ENCODE peak calls at places on chromosomes 11 and 22, in four cellular contexts. One of them, this sample, is unnamed.
A peak's percentile ranks its signal among the peaks of the same experiment; 100 is the strongest.

GRCh38 chr11:19597876-19598275 is 114.8 kb upstream of the NAV2 start:
- DNase-seq in HCT116: no peak
- DNase-seq in IMR-90: no peak
- DNase-seq in naive thymus-derived CD4-positive, alpha-beta T cell: no peak
- DNase-seq in this sample: peak; percentile 46

GRCh38 chr11:43925063-43925931 is 17.1 kb upstream of the C11orf96 start:
- DNase-seq in HCT116: no peak
- DNase-seq in IMR-90: peak; percentile 34
- DNase-seq in naive thymus-derived CD4-positive, alpha-beta T cell: no peak
- DNase-seq in this sample: peak; percentile 31

GRCh38 chr11:85318573-85318972 is 308.6 kb downstream of the DLG2 start:
- DNase-seq in HCT116: no peak
- DNase-seq in IMR-90: no peak
- DNase-seq in naive thymus-derived CD4-positive, alpha-beta T cell: no peak
- DNase-seq in this sample: no peak

GRCh38 chr11:62501432-62501891 is 45.1 kb downstream of the AHNAK start:
- DNase-seq in HCT116: no peak
- DNase-seq in IMR-90: peak; percentile 26
- DNase-seq in naive thymus-derived CD4-positive, alpha-beta T cell: no peak
- DNase-seq in this sample: no peak

GRCh38 chr11:47689480-47689879 is 25.7 kb downstream of the AGBL2 start:
- DNase-seq in HCT116: no peak
- DNase-seq in IMR-90: no peak
- DNase-seq in naive thymus-derived CD4-positive, alpha-beta T cell: no peak
- DNase-seq in this sample: no peak

GRCh38 chr22:35315855-35316745 is 16.4 kb downstream of the TOM1 start:
- DNase-seq in HCT116: no peak
- DNase-seq in IMR-90: no peak
- DNase-seq in naive thymus-derived CD4-positive, alpha-beta T cell: no peak
- DNase-seq in this sample: no peak

GRCh38 chr11:126348806-126349582 is 6.5 kb upstream of the ST3GAL4 start:
- DNase-seq in HCT116: no peak
- DNase-seq in IMR-90: peak; percentile 36
- DNase-seq in naive thymus-derived CD4-positive, alpha-beta T cell: no peak
- DNase-seq in this sample: no peak

GRCh38 chr22:35330258-35330861 is 30.7 kb downstream of the TOM1 start:
- DNase-seq in HCT116: no peak
- DNase-seq in IMR-90: peak; percentile 86
- DNase-seq in naive thymus-derived CD4-positive, alpha-beta T cell: peak; percentile 33
- DNase-seq in this sample: no peak

GRCh38 chr11:19934828-19935259 is 222.2 kb downstream of the NAV2 start:
- DNase-seq in HCT116: no peak
- DNase-seq in IMR-90: peak; percentile 89
- DNase-seq in naive thymus-derived CD4-positive, alpha-beta T cell: no peak
- DNase-seq in this sample: no peak

GRCh38 chr11:10208045-10208674 is 85.9 kb downstream of the SBF2 start:
- DNase-seq in HCT116: peak; percentile 58
- DNase-seq in IMR-90: peak; percentile 64
- DNase-seq in naive thymus-derived CD4-positive, alpha-beta T cell: peak; percentile 18
- DNase-seq in this sample: peak; percentile 46

GRCh38 chr22:44046485-44047141 is 22.5 kb downstream of the PARVB start:
- DNase-seq in HCT116: no peak
- DNase-seq in IMR-90: no peak
- DNase-seq in naive thymus-derived CD4-positive, alpha-beta T cell: no peak
- DNase-seq in this sample: no peak

GRCh38 chr11:13721760-13722159 is 53.3 kb downstream of the FAR1 start:
- DNase-seq in HCT116: no peak
- DNase-seq in IMR-90: no peak
- DNase-seq in naive thymus-derived CD4-positive, alpha-beta T cell: no peak
- DNase-seq in this sample: no peak

GRCh38 chr11:128026596-128026995 is 560.8 kb downstream of the ETS1 start:
- DNase-seq in HCT116: no peak
- DNase-seq in IMR-90: peak; percentile 98
- DNase-seq in naive thymus-derived CD4-positive, alpha-beta T cell: no peak
- DNase-seq in this sample: no peak

GRCh38 chr22:47043835-47044721 is 281.6 kb downstream of the TBC1D22A start:
- DNase-seq in HCT116: no peak
- DNase-seq in IMR-90: peak; percentile 54
- DNase-seq in naive thymus-derived CD4-positive, alpha-beta T cell: no peak
- DNase-seq in this sample: peak; percentile 89

GRCh38 chr11:114892381-114893197 is 214.3 kb downstream of the NXPE2 start:
- DNase-seq in HCT116: no peak
- DNase-seq in IMR-90: no peak
- DNase-seq in naive thymus-derived CD4-positive, alpha-beta T cell: no peak
- DNase-seq in this sample: peak; percentile 37

GRCh38 chr11:33334627-33335026 is 77.4 kb downstream of the HIPK3 start:
- DNase-seq in HCT116: no peak
- DNase-seq in IMR-90: no peak
- DNase-seq in naive thymus-derived CD4-positive, alpha-beta T cell: no peak
- DNase-seq in this sample: no peak

GRCh38 chr11:35614949-35615569 is 3.2 kb upstream of the FJX1 start:
- DNase-seq in HCT116: no peak
- DNase-seq in IMR-90: no peak
- DNase-seq in naive thymus-derived CD4-positive, alpha-beta T cell: no peak
- DNase-seq in this sample: no peak

GRCh38 chr11:109960831-109961230 is 132.4 kb upstream of the ZC3H12C start:
- DNase-seq in HCT116: no peak
- DNase-seq in IMR-90: peak; percentile 79
- DNase-seq in naive thymus-derived CD4-positive, alpha-beta T cell: no peak
- DNase-seq in this sample: peak; percentile 8

GRCh38 chr11:62654297-62654696 is 1.2 kb upstream of the INTS5 start:
- DNase-seq in HCT116: no peak
- DNase-seq in IMR-90: no peak
- DNase-seq in naive thymus-derived CD4-positive, alpha-beta T cell: no peak
- DNase-seq in this sample: no peak

GRCh38 chr22:20577549-20577975 is 70.2 kb downstream of the MED15 start:
- DNase-seq in HCT116: no peak
- DNase-seq in IMR-90: no peak
- DNase-seq in naive thymus-derived CD4-positive, alpha-beta T cell: no peak
- DNase-seq in this sample: no peak

GRCh38 chr11:12094872-12095800 is 15.3 kb upstream of the MICAL2 start:
- DNase-seq in HCT116: no peak
- DNase-seq in IMR-90: no peak
- DNase-seq in naive thymus-derived CD4-positive, alpha-beta T cell: no peak
- DNase-seq in this sample: no peak

GRCh38 chr11:96054870-96055705 is 131.2 kb upstream of the MTMR2 start:
- DNase-seq in HCT116: peak; percentile 27
- DNase-seq in IMR-90: peak; percentile 64
- DNase-seq in naive thymus-derived CD4-positive, alpha-beta T cell: no peak
- DNase-seq in this sample: peak; percentile 23

GRCh38 chr11:124867700-124868099 is 2.5 kb downstream of the ROBO3 start:
- DNase-seq in HCT116: peak; percentile 13
- DNase-seq in IMR-90: peak; percentile 32
- DNase-seq in naive thymus-derived CD4-positive, alpha-beta T cell: no peak
- DNase-seq in this sample: peak; percentile 83

GRCh38 chr11:124869856-124870387 is 4.7 kb downstream of the ROBO3 start:
- DNase-seq in HCT116: no peak
- DNase-seq in IMR-90: no peak
- DNase-seq in naive thymus-derived CD4-positive, alpha-beta T cell: no peak
- DNase-seq in this sample: peak; percentile 20

GRCh38 chr11:124869331-124869730 is 4.1 kb downstream of the ROBO3 start:
- DNase-seq in HCT116: no peak
- DNase-seq in IMR-90: no peak
- DNase-seq in naive thymus-derived CD4-positive, alpha-beta T cell: no peak
- DNase-seq in this sample: no peak

GRCh38 chr11:124870430-124870829 is 5.2 kb downstream of the ROBO3 start:
- DNase-seq in HCT116: no peak
- DNase-seq in IMR-90: no peak
- DNase-seq in naive thymus-derived CD4-positive, alpha-beta T cell: no peak
- DNase-seq in this sample: peak; percentile 11

DNA sequence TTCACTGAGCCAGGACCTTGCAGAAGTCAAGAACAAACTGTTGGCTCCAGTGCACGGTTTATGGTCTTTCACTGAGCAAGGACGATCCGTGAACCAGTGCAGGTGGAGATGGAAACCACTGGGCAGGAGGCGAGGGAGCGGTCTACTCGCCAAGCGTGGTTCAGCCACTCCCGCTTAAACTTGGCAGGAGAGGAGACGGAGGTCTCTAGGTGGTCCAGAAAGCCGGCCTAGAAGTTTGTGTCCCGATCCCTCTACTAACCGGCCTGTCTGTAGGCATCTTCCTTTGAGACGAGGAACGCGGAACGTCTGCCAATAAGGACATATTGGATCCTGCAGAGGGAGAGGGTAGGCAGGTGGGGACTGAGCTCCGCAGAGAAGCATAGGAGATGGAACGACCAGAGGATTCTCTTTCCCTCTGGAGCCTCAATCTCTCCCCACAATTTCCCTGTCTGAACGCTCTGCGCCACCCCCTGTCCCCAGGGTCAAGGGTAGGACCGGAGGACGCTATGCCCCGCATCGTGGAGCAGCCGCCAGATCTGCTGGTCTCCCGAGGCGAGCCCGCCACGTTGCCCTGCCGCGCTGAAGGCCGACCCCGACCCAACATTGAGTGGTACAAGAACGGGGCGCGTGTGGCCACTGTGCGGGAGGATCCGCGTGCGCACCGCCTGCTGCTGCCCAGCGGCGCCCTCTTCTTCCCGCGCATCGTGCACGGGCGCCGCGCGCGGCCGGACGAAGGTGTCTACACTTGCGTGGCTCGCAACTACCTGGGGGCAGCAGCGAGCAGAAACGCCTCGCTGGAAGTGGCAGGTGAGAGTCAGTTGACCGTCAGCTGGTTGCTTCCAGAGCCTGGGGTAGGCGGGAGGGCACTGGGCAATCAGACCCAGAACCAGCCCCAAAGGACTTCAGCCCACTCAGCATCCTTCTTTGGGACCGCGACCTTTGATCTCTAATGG is 3.4 kb downstream of the ROBO3 start:
- DNase-seq in HCT116: no peak
- DNase-seq in IMR-90: no peak
- DNase-seq in naive thymus-derived CD4-positive, alpha-beta T cell: no peak
- DNase-seq in this sample: peak; percentile 71
- H3K27me3 ChIP-seq in HCT116: peaks cover 29% of the 10 kb centered on the region
- H3K27me3 ChIP-seq in IMR-90: peaks cover 94% of the 10 kb centered on the region
- H3K27me3 ChIP-seq in naive thymus-derived CD4-positive, alpha-beta T cell: peaks cover 60% of the 10 kb centered on the region
- H3K27me3 ChIP-seq in this sample: peaks cover 100% of the 10 kb centered on the region

GRCh38 chr11:93775289-93775688 is 8.8 kb upstream of the MED17 start:
- DNase-seq in HCT116: peak; percentile 18
- DNase-seq in IMR-90: no peak
- DNase-seq in naive thymus-derived CD4-positive, alpha-beta T cell: no peak
- DNase-seq in this sample: peak; percentile 66

GRCh38 chr11:93773601-93774200 is 10.4 kb upstream of the MED17 start:
- DNase-seq in HCT116: no peak
- DNase-seq in IMR-90: no peak
- DNase-seq in naive thymus-derived CD4-positive, alpha-beta T cell: no peak
- DNase-seq in this sample: peak; percentile 21

GRCh38 chr11:93770160-93770559 is 13.9 kb upstream of the MED17 start:
- DNase-seq in HCT116: no peak
- DNase-seq in IMR-90: no peak
- DNase-seq in naive thymus-derived CD4-positive, alpha-beta T cell: no peak
- DNase-seq in this sample: no peak

GRCh38 chr11:93772123-93772522 is 12.0 kb upstream of the MED17 start:
- DNase-seq in HCT116: no peak
- DNase-seq in IMR-90: peak; percentile 32
- DNase-seq in naive thymus-derived CD4-positive, alpha-beta T cell: no peak
- DNase-seq in this sample: no peak

DNA sequence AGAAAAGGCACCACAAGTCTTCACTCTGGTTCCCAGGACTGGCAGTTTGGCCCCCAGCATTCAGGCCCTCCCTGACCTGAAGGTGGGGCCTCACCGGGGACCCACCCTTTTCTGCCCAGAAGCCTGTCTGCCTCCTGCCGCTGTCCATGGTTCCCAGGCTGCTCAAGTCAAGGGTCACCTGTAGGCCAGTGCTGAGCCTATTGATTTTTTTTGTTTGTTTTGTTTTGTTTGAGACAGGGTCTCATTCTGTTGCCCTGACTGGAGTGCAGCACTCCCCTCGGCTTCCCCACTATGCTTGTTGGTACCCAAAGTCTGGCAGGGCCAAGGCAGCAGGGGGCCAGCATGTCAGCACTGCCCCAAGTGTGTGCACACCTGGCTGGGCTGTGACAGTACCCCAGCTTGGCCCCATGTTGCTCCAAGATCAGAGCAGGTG is 11.0 kb upstream of the MED17 start:
- DNase-seq in HCT116: no peak
- DNase-seq in IMR-90: no peak
- DNase-seq in naive thymus-derived CD4-positive, alpha-beta T cell: no peak
- DNase-seq in this sample: peak; percentile 32
- H3K36me3 ChIP-seq in HCT116: no peaks in the 10 kb centered on the region
- H3K36me3 ChIP-seq in IMR-90: no peaks in the 10 kb centered on the region
- H3K36me3 ChIP-seq in naive thymus-derived CD4-positive, alpha-beta T cell: no peaks in the 10 kb centered on the region
- H3K36me3 ChIP-seq in this sample: no peaks in the 10 kb centered on the region

GRCh38 chr11:2645779-2646118 is 54.0 kb downstream of the KCNQ1OT1 start:
- DNase-seq in HCT116: no peak
- DNase-seq in IMR-90: no peak
- DNase-seq in naive thymus-derived CD4-positive, alpha-beta T cell: no peak
- DNase-seq in this sample: peak; percentile 11
- H3K27me3 ChIP-seq in HCT116: no peaks in the 10 kb centered on the region
- H3K27me3 ChIP-seq in IMR-90: no peaks in the 10 kb centered on the region
- H3K27me3 ChIP-seq in naive thymus-derived CD4-positive, alpha-beta T cell: no peaks in the 10 kb centered on the region
- H3K27me3 ChIP-seq in this sample: peaks cover 5% of the 10 kb centered on the region

GRCh38 chr11:131370090-131370751 is at the start of gene NTM:
- DNase-seq in HCT116: no peak
- DNase-seq in IMR-90: peak; percentile 7
- DNase-seq in naive thymus-derived CD4-positive, alpha-beta T cell: no peak
- DNase-seq in this sample: no peak
- H3K36me3 ChIP-seq in HCT116: no peaks in the 10 kb centered on the region
- H3K36me3 ChIP-seq in IMR-90: no peaks in the 10 kb centered on the region
- H3K36me3 ChIP-seq in naive thymus-derived CD4-positive, alpha-beta T cell: no peaks in the 10 kb centered on the region
- H3K36me3 ChIP-seq in this sample: no peaks in the 10 kb centered on the region

GRCh38 chr11:100636536-100636935 is 50.6 kb upstream of the ARHGAP42 start:
- DNase-seq in HCT116: no peak
- DNase-seq in IMR-90: no peak
- DNase-seq in naive thymus-derived CD4-positive, alpha-beta T cell: no peak
- DNase-seq in this sample: no peak
- H3K27me3 ChIP-seq in HCT116: no peaks in the 10 kb centered on the region
- H3K27me3 ChIP-seq in IMR-90: no peaks in the 10 kb centered on the region
- H3K27me3 ChIP-seq in naive thymus-derived CD4-positive, alpha-beta T cell: no peaks in the 10 kb centered on the region
- H3K27me3 ChIP-seq in this sample: no peaks in the 10 kb centered on the region

DNA sequence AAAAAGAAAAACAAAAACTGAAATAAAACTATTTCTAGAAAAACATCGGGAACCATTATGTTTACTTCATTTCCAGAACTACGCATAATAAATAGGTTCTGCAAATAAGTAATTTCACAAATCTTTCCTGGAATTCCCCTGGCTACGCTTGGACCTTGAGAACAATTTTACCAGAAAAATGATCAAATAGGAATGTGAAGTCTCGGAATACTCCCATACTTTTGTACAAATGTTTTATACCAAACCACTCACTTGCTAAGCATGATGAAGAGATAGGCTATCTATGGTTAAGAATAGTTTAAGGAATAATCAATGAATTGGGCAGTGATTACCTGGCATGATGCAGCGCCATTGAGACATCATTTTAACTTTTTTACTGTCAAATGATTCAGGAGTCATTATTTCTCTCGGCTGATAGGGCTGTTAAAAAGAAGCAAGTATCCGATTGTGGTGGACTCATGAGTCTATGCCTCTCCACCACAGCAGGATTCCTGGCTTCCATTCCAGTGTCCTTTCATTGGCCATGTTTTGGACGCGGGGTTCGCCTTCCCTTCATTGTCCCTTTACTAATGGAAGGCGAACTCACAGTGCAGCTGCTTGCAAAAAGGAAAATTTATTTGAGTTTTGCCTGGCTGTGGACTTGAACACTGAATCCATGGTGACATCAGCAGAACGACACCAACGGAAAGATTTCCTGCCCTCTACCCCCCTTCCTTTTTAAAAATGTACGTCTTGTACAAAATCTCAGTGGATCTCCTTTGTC is 39.9 kb upstream of the BLID start:
- DNase-seq in HCT116: no peak
- DNase-seq in IMR-90: no peak
- DNase-seq in naive thymus-derived CD4-positive, alpha-beta T cell: no peak
- DNase-seq in this sample: no peak
- H3K36me3 ChIP-seq in HCT116: peaks cover 21% of the 10 kb centered on the region
- H3K36me3 ChIP-seq in IMR-90: peaks cover 38% of the 10 kb centered on the region
- H3K36me3 ChIP-seq in naive thymus-derived CD4-positive, alpha-beta T cell: no peaks in the 10 kb centered on the region
- H3K36me3 ChIP-seq in this sample: no peaks in the 10 kb centered on the region

GRCh38 chr11:120200677-120201076 is 10.2 kb upstream of the OAF start:
- DNase-seq in HCT116: no peak
- DNase-seq in IMR-90: no peak
- DNase-seq in naive thymus-derived CD4-positive, alpha-beta T cell: no peak
- DNase-seq in this sample: no peak
- H3K27me3 ChIP-seq in HCT116: no peaks in the 10 kb centered on the region
- H3K27me3 ChIP-seq in IMR-90: peaks cover 36% of the 10 kb centered on the region
- H3K27me3 ChIP-seq in naive thymus-derived CD4-positive, alpha-beta T cell: no peaks in the 10 kb centered on the region
- H3K27me3 ChIP-seq in this sample: peaks cover 41% of the 10 kb centered on the region